ENCODE peak calls at places on chromosomes 4 and X, in six cellular contexts. T, K, E, Z, Q and N are unnamed samples.

GRCh38 chrX:37599735-37600134 is 28.3 kb downstream of the LANCL3 start:
- DNase-seq in T (no peak), K (no peak), E (peak; percentile 49), Z (no peak), Q (no peak), N (no peak)

GRCh38 chrX:137278825-137279224 is 245.0 kb upstream of the GPR101 start:
- DNase-seq in T (no peak), K (no peak), E (no peak), Z (no peak), Q (no peak), N (no peak)

GRCh38 chr4:153486281-153487151 is 20.4 kb downstream of the TMEM131L start:
- DNase-seq in T (no peak), K (no peak), E (peak; percentile 38), Z (no peak), Q (no peak), N (peak; percentile 49)

GRCh38 chr4:25927361-25928040 is 13.5 kb downstream of the SMIM20 start:
- DNase-seq in T (no peak), K (no peak), E (no peak), Z (no peak), Q (no peak), N (no peak)

GRCh38 chr4:152524429-152524828 is 11.5 kb downstream of the FBXW7 start:
- DNase-seq in T (no peak), K (no peak), E (no peak), Z (no peak), Q (no peak), N (no peak)

GRCh38 chr4:156774422-156774821 is 197.2 kb downstream of the PDGFC start:
- DNase-seq in T (no peak), K (no peak), E (no peak), Z (no peak), Q (no peak), N (no peak)

GRCh38 chr4:168654206-168655174 is 157.6 kb downstream of the PALLD start:
- DNase-seq in T (peak; percentile 80), K (no peak), E (peak; percentile 57), Z (no peak), Q (no peak), N (peak; percentile 45)

GRCh38 chrX:131316260-131316659 is 27.2 kb upstream of the IGSF1 start:
- DNase-seq in T (no peak), K (no peak), E (no peak), Z (no peak), Q (no peak), N (no peak)

GRCh38 chr4:126604273-126604867 is 1028.4 kb upstream of the INTU start:
- DNase-seq in T (no peak), K (peak; percentile 53), E (no peak), Z (no peak), Q (peak; percentile 53), N (no peak)

GRCh38 chrX:47579537-47579936 is 2.7 kb upstream of the TIMP1 start:
- DNase-seq in T (no peak), K (no peak), E (no peak), Z (no peak), Q (no peak), N (no peak)

GRCh38 chr4:166972071-166972470 is 262.2 kb downstream of the SPOCK3 start:
- DNase-seq in T (no peak), K (no peak), E (no peak), Z (no peak), Q (no peak), N (no peak)

GRCh38 chr4:143609492-143609891 is 91.0 kb downstream of the FREM3 start:
- DNase-seq in T (no peak), K (no peak), E (no peak), Z (no peak), Q (no peak), N (no peak)

GRCh38 chr4:53376900-53377299 is 541 bp upstream of the FIP1L1 start:
- DNase-seq in T (no peak), K (no peak), E (no peak), Z (no peak), Q (peak; percentile 19), N (no peak)

GRCh38 chr4:138405439-138405838 is 163.3 kb upstream of the SLC7A11 start:
- DNase-seq in T (no peak), K (no peak), E (no peak), Z (no peak), Q (no peak), N (no peak)

GRCh38 chr4:139266583-139267257 is 13.3 kb downstream of the MGARP start:
- DNase-seq in T (peak; percentile 86), K (peak; percentile 75), E (peak; percentile 71), Z (peak; percentile 62), Q (peak; percentile 72), N (peak; percentile 87)

GRCh38 chrX:130114141-130114561 is 3.9 kb upstream of the ELF4 start:
- DNase-seq in T (no peak), K (no peak), E (no peak), Z (no peak), Q (no peak), N (no peak)

GRCh38 chr4:13921805-13922204 is 294.3 kb upstream of the BOD1L1 start:
- DNase-seq in T (no peak), K (no peak), E (no peak), Z (no peak), Q (no peak), N (no peak)

GRCh38 chr4:162245051-162245450 is 81.3 kb upstream of the FSTL5 start:
- DNase-seq in T (no peak), K (no peak), E (no peak), Z (no peak), Q (no peak), N (no peak)

GRCh38 chr4:159446266-159446976 is 343.5 kb downstream of the RAPGEF2 start:
- DNase-seq in T (peak; percentile 9), K (peak; percentile 46), E (peak; percentile 28), Z (no peak), Q (peak; percentile 63), N (peak; percentile 22)

GRCh38 chr4:112942077-112942476 is 107.4 kb upstream of the ANK2 start:
- DNase-seq in T (no peak), K (no peak), E (no peak), Z (no peak), Q (no peak), N (no peak)

GRCh38 chrX:66005832-66006449 is 33.9 kb downstream of the VSIG4 start:
- DNase-seq in T (no peak), K (no peak), E (no peak), Z (no peak), Q (no peak), N (no peak)

GRCh38 chr4:18675586-18675985 is 654.0 kb upstream of the LCORL start:
- DNase-seq in T (no peak), K (no peak), E (no peak), Z (no peak), Q (no peak), N (no peak)

GRCh38 chr4:148353571-148353970 is 88.6 kb downstream of the NR3C2 start:
- DNase-seq in T (no peak), K (no peak), E (no peak), Z (no peak), Q (no peak), N (no peak)

GRCh38 chr4:147732516-147733193 is 767 bp downstream of the ARHGAP10 start:
- DNase-seq in T (peak; percentile 11), K (peak; percentile 23), E (no peak), Z (peak; percentile 72), Q (peak; percentile 80), N (peak; percentile 31)

GRCh38 chrX:110146521-110146920 is 143.6 kb downstream of the TMEM164 start:
- DNase-seq in T (peak; percentile 35), K (peak; percentile 68), E (no peak), Z (peak; percentile 22), Q (peak; percentile 55), N (no peak)

GRCh38 chrX:12042615-12043014 is 95.7 kb upstream of the FRMPD4 start:
- DNase-seq in T (no peak), K (no peak), E (no peak), Z (no peak), Q (no peak), N (no peak)

GRCh38 chrX:40483502-40483901 is 97.3 kb upstream of the ATP6AP2 start:
- DNase-seq in T (no peak), K (no peak), E (no peak), Z (no peak), Q (no peak), N (no peak)

GRCh38 chr4:149999485-150000074 is 78.7 kb upstream of the DCLK2 start:
- DNase-seq in T (no peak), K (no peak), E (no peak), Z (no peak), Q (peak; percentile 34), N (no peak)

GRCh38 chrX:40109288-40110008 is 11.7 kb upstream of the BCOR start:
- DNase-seq in T (peak; percentile 67), K (peak; percentile 56), E (peak; percentile 75), Z (peak; percentile 79), Q (peak; percentile 68), N (no peak)

GRCh38 chr4:7770675-7771050 is 169.0 kb downstream of the AFAP1 start:
- DNase-seq in T (no peak), K (no peak), E (no peak), Z (no peak), Q (no peak), N (no peak)

GRCh38 chrX:118973389-118974087 is 880 bp upstream of the LONRF3 start:
- DNase-seq in T (peak; percentile 18), K (no peak), E (no peak), Z (no peak), Q (peak; percentile 20), N (peak; percentile 24)
- TF ChIP-seq CTCF in T (no peak), K (no peak), E (no peak), Z (no peak), Q (no peak), N (no peak)

GRCh38 chr4:106273831-106274230 is 42.2 kb downstream of the TBCK start:
- DNase-seq in T (no peak), K (no peak), E (no peak), Z (no peak), Q (no peak), N (no peak)
- TF ChIP-seq EP300 in T (no peak), K (no peak), E (no peak), Z (no peak), Q (no peak), N (no peak)

GRCh38 chr4:78056265-78057129 is 626 bp upstream of the FRAS1 start:
- DNase-seq in T (peak; percentile 73), K (peak; percentile 80), E (peak; percentile 81), Z (peak; percentile 63), Q (peak; percentile 75), N (peak; percentile 72)
- H3K27ac ChIP-seq in T (peak overlapping the region; percentile 69), K (peak overlapping the region; percentile 79), E (no peak overlapping the region), Z (no peak overlapping the region), Q (peak overlapping the region; percentile 90), N (peak overlapping the region; percentile 79)

DNA sequence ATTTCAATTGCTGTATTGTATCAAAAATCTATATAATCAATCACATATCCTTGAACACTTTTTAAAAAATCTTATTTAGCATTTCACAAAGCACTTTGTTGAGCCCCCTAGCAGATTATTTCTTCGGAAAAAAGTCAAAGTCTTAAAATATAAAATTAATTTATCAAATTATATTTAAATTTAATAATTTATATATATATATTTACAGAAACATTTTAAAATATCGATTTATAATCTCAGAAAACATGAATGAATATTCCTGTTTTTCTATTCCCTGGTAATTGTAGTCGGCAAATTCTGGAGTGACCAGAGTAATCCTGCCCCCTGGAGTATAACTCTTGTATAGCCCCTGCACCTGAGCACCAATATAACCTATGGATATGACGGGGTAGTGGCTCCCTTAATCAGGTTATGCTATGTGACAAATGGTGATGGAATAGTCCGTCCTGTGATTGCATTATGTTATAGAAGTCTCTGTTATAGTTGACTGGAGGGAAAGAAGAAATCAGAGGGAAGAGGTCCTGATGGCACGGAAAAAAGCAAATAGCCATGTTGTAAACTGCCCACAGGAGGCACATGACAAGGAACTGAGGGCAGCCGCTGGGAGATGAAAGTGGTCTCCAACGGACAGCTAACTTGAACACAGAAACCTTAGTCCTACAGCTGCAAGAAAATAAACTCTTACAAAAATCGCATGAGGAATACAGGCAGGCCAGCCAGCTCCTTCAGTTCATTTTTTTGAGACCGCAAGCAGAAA is 1092.3 kb downstream of the ARAP2 start:
- DNase-seq in T (no peak), K (no peak), E (no peak), Z (no peak), Q (peak; percentile 20), N (no peak)
- TF ChIP-seq CTCF in T (no peak), K (no peak), E (no peak), Z (no peak), Q (peak; percentile 51), N (no peak)